ENCODE peak calls at places on chromosomes 12 and 14, in four cellular contexts. T, B, K and L are unnamed samples.

GRCh38 chr12:117377758-117378157 is 16.3 kb upstream of the NOS1 start:
- DNase-seq in B (no peak), K (no peak), T (no peak), L (no peak)

GRCh38 chr14:73753887-73754880 is 40.0 kb upstream of the PNMA1 start:
- DNase-seq in B (no peak), K (no peak), T (no peak), L (no peak)

GRCh38 chr14:79483472-79483871 is 727.8 kb downstream of the DIO2 start:
- DNase-seq in T (no peak), B (peak), K (no peak), L (peak)

GRCh38 chr12:123681605-123682004 is 10.7 kb downstream of the TCTN2 start:
- DNase-seq in B (no peak), T (no peak), K (no peak), L (no peak)

GRCh38 chr12:132634411-132634990 is 15.9 kb downstream of the P2RX2 start:
- DNase-seq in T (no peak), K (no peak), B (no peak), L (no peak)

GRCh38 chr14:24840204-24840893 is 206.4 kb upstream of the GZMB start:
- DNase-seq in B (no peak), K (no peak), T (no peak), L (no peak)

GRCh38 chr12:112916270-112916669 is 9.5 kb downstream of the OAS1 start:
- DNase-seq in K (no peak), T (no peak), B (no peak), L (no peak)

GRCh38 chr12:68264864-68265256 is 11.5 kb upstream of the IL22 start:
- DNase-seq in K (no peak), T (peak), B (no peak), L (no peak)

GRCh38 chr12:115481141-115481540 is 796.4 kb downstream of the MED13L start:
- DNase-seq in K (no peak), B (no peak), T (no peak), L (no peak)

GRCh38 chr14:23643533-23644194 is 7.5 kb downstream of the DHRS2 start:
- DNase-seq in B (no peak), K (no peak), T (no peak), L (no peak)

GRCh38 chr12:74021937-74022336 is 515.7 kb upstream of the ATXN7L3B start:
- DNase-seq in K (no peak), T (no peak), B (peak), L (no peak)

GRCh38 chr12:90199008-90199407 is 490.4 kb upstream of the ATP2B1 start:
- DNase-seq in K (no peak), T (no peak), B (no peak), L (no peak)

GRCh38 chr12:103680591-103681065 is 93.6 kb downstream of the STAB2 start:
- DNase-seq in K (no peak), B (no peak), T (no peak), L (no peak)

GRCh38 chr12:6376079-6376941 is 947 bp upstream of the SCNN1A start:
- DNase-seq in B (no peak), T (no peak), K (peak), L (no peak)

GRCh38 chr12:3097186-3097804 is 20.1 kb downstream of the TSPAN9 start:
- DNase-seq in K (peak), B (no peak), T (no peak), L (no peak)

GRCh38 chr12:81257952-81258551 is 180.2 kb downstream of the ACSS3 start:
- DNase-seq in B (peak), K (no peak), T (no peak), L (peak)

GRCh38 chr12:120663741-120664140 is 23.2 kb upstream of the MLEC start:
- DNase-seq in B (no peak), T (no peak), K (no peak), L (no peak)

GRCh38 chr12:53308276-53308675 is 8.8 kb downstream of the MYG1 start:
- DNase-seq in B (no peak), K (no peak), T (no peak), L (no peak)

GRCh38 chr14:88985654-88986053 is 161.2 kb downstream of the TTC8 start:
- DNase-seq in T (no peak), B (peak), K (no peak), L (no peak)

GRCh38 chr12:117113231-117113630 is 14.0 kb upstream of the TESC start:
- DNase-seq in K (no peak), B (no peak), T (no peak), L (no peak)

GRCh38 chr14:21993070-21993469 is 319.5 kb upstream of the OR4E1 start:
- DNase-seq in T (no peak), K (no peak), B (no peak), L (no peak)

GRCh38 chr12:69470189-69471094 is at the start of gene FRS2:
- DNase-seq in T (peak), K (peak), B (peak), L (peak)

GRCh38 chr14:104692261-104692938 is 3.0 kb downstream of the INF2 start:
- DNase-seq in K (no peak), T (no peak), B (no peak), L (no peak)

GRCh38 chr14:104827173-104828055 is 26.5 kb downstream of the ZBTB42 start:
- DNase-seq in T (no peak), B (no peak), K (peak), L (no peak)

GRCh38 chr12:84653482-84653881 is 259.1 kb downstream of the SLC6A15 start:
- DNase-seq in K (no peak), B (no peak), T (no peak), L (no peak)

GRCh38 chr12:120939954-120940353 is 35.8 kb upstream of the SPPL3 start:
- DNase-seq in T (no peak), K (no peak), B (no peak), L (no peak)

GRCh38 chr14:64464695-64465094 is 604 bp upstream of the AKAP5 start:
- DNase-seq in B (no peak), K (no peak), T (no peak), L (no peak)

GRCh38 chr12:103314786-103315185 is 181.0 kb downstream of the C12orf42 start:
- DNase-seq in B (no peak), T (no peak), K (no peak), L (no peak)

GRCh38 chr14:76938092-76938500 is 90.4 kb downstream of the IRF2BPL start:
- DNase-seq in B (no peak), T (no peak), K (no peak), L (no peak)

GRCh38 chr14:105019861-105020814 is 745 bp downstream of the CDCA4 start:
- DNase-seq in T (no peak), K (peak), B (no peak), L (no peak)

GRCh38 chr12:26226629-26227375 is 31.4 kb downstream of the SSPN start:
- DNase-seq in B (no peak), K (no peak), T (no peak), L (no peak)

GRCh38 chr12:29241821-29242591 is 92.9 kb downstream of the FAR2 start:
- DNase-seq in K (no peak), B (peak), T (peak), L (peak)

GRCh38 chr12:47107926-47108325 is 28.2 kb upstream of the AMIGO2 start:
- DNase-seq in K (no peak), B (no peak), T (no peak), L (no peak)

GRCh38 chr12:39503445-39503844 is 60.5 kb upstream of the KIF21A start:
- DNase-seq in K (no peak), B (no peak), T (no peak), L (no peak)

GRCh38 chr12:88516811-88517210 is 63.5 kb downstream of the KITLG start:
- DNase-seq in T (no peak), K (no peak), B (no peak), L (no peak)

GRCh38 chr12:11826607-11827006 is 177.1 kb downstream of the ETV6 start:
- DNase-seq in K (no peak), T (no peak), B (no peak), L (no peak)
- H3K4me3 ChIP-seq in K (no peak), T (no peak), B (no peak), L (no peak)

GRCh38 chr12:114213055-114213561 is 192.8 kb downstream of the TBX5 start:
- DNase-seq in K (no peak), B (no peak), T (no peak), L (no peak)
- H3K4me3 ChIP-seq in K (no peak), B (no peak), T (no peak), L (no peak)

GRCh38 chr12:19778822-19779221 is 339.5 kb downstream of the AEBP2 start:
- DNase-seq in B (no peak), K (no peak), T (no peak), L (no peak)

GRCh38 chr12:19783547-19784444 is 344.5 kb downstream of the AEBP2 start:
- DNase-seq in T (no peak), K (no peak), B (no peak), L (no peak)

GRCh38 chr12:19780460-19780859 is 341.2 kb downstream of the AEBP2 start:
- DNase-seq in K (no peak), T (no peak), B (no peak), L (no peak)

GRCh38 chr12:19778111-19778688 is 338.9 kb downstream of the AEBP2 start:
- DNase-seq in T (no peak), K (no peak), B (no peak), L (no peak)

GRCh38 chr12:19779393-19780056 is 340.2 kb downstream of the AEBP2 start:
- DNase-seq in T (no peak), K (no peak), B (no peak), L (no peak)
- H3K4me3 ChIP-seq in T (no peak), K (no peak), B (no peak), L (no peak)

GRCh38 chr14:75067212-75067611 is 2.2 kb upstream of the ZC2HC1C start:
- DNase-seq in K (no peak), T (no peak), B (no peak), L (no peak)
- H3K4me3 ChIP-seq in K (no peak), T (no peak), B (no peak), L (no peak)

DNA sequence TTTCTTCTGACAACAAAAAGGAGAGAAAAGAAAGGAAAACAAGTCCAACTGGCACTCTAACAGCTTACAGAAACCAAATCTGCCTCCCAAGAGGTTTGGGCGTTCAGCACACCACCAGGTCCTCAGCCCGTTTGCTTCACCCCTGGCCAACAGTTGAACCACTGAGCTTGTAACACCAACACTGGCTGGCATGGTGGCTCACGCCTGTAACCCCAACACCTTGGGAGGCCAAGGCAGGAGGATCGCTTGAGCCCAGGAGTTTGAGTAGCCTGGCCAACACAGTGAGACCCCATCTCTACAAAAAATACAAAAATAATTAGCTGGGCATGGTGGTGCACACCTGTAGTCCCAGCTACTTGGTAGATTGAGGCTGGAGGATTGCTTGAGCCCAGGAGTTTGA is 19.4 kb downstream of the CCDC88C start:
- DNase-seq in T (no peak), K (no peak), B (no peak), L (no peak)
- H3K4me3 ChIP-seq in T (no peak), K (no peak), B (no peak), L (no peak)

GRCh38 chr12:108629824-108630476 is 3.7 kb downstream of the SELPLG start:
- DNase-seq in B (no peak), T (peak), K (peak), L (no peak)
- H3K4me3 ChIP-seq in B (no peak), T (no peak), K (peak), L (no peak)

DNA sequence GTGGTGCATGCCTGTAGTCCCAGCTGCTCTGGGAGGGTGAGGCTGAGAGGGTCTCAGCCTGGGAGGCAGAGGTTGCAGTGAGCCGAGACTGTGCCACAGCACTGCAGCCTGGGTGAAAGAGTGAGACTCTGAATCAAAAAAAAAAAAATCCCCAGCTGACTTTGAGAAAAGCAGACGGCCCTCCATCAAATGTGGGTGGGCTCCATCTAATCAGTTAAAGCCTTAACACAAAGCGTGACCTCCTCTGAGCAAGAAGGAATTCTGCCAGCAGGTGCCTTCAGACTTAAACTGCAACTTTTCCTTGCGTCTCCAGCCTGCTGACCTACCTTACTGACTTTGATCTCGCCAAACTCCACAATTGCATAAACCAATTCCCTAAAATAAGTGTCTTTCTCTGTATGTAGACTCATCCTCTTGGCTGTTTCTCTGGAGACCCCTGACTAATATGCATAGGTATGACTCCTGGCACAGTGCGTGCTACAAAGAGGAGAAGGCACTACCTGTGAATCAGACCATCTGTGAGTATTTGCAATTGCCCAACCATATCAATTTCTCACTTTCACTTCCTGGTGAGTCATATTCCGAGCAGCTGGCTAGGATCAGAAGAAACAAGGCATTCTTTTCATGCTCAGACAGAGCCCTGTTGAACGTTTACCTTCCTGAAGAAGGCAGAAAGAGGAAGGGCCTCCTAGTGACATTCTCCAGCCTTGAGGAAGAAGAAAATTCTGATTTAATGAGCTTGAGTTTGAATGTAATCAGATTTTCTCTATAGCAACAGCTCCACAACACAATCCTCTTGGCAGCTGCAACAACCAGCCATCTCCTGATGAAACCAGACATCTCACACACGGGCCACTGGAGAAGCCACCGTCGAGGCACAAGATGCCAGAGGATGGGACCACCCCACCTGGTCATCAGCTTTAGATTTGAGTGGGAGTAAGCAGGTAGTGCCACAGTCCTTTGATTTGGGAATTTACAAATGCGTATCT is 54.3 kb downstream of the CLMN start:
- DNase-seq in B (peak), T (peak), K (no peak), L (peak)
- H3K4me3 ChIP-seq in B (no peak), T (no peak), K (no peak), L (no peak)

DNA sequence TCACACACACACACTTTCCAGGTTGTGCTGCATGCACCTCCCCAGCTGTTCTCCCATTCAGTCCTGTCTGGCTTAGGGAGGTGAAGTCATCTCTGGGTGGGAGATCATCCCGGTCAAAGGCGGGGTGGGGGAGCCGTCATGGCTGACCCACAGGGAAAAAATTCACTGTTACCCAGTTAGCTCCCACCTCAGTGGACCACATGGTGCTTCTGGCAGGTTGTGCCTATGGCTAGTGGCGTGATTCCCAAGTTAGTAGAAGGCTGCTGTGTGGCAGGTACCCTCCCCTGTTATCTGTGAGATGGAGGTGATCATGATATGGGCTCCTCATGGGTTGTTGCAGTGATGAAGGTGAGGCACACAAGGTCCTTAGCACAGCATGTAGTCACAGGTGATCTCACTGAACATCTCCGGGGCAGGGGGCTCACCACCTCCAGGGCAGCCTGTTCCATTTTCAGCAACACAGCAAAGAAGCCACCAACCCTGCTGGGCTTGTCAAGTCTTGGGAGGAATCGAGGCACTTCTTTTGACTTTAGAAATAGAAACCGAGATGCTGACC is 154.9 kb upstream of the CCND2 start:
- DNase-seq in B (no peak), K (no peak), T (no peak), L (no peak)
- H3K4me3 ChIP-seq in B (no peak), K (no peak), T (no peak), L (no peak)

GRCh38 chr12:1003600-1004271 is 12.7 kb downstream of the ERC1 start:
- DNase-seq in B (no peak), K (no peak), T (no peak), L (no peak)

GRCh38 chr12:997505-997904 is 6.5 kb downstream of the ERC1 start:
- DNase-seq in K (no peak), T (no peak), B (no peak), L (no peak)

GRCh38 chr12:996881-997280 is 5.9 kb downstream of the ERC1 start:
- DNase-seq in K (no peak), B (no peak), T (no peak), L (no peak)

GRCh38 chr12:1001507-1001906 is 10.5 kb downstream of the ERC1 start:
- DNase-seq in B (no peak), K (no peak), T (no peak), L (no peak)

DNA sequence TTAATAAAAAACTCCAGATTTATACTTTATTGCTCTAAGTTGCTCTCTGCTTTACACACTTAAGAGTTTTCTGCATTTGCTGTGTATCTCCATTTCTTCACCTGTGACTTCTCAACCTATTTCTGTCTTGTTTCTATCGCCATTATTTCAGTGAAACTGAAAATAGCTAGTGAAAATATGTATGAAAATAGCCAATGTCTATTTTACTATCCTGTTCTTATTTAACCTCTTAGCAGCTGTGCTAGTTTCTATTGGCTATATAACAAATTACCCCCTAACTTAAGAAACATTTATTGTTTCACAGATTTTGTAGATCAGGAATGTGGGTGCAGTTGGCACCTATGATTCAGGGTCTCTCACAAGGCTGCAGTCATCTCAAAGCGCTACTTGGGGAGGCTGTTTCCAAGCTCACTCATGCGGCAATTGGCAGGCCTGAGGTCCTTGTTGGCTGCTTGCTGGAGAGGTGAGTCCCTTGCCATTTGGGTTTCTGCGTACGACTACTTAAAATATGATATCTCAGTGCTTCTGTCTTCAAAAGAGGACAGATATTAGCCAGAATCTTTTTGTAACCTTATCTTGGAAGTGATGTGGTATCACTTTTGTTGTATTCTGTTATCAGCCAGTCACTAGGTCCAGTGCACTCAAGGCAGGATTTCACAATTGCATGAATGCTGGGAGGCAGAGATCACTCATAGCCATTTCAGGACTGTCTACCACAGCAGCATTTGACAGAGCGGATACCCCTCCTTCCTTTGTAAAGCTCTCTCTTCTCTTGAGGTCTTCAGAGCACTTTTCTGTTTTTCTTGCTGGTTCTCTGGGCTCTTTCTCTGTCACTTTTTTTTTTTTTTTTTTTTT is 7.2 kb downstream of the ERC1 start:
- DNase-seq in T (no peak), B (no peak), K (no peak), L (no peak)
- H3K4me3 ChIP-seq in T (no peak), B (no peak), K (no peak), L (no peak)

GRCh38 chr14:57091030-57091608 is 177.6 kb downstream of the EXOC5 start:
- DNase-seq in B (no peak), K (no peak), T (no peak), L (no peak)
- H3K4me3 ChIP-seq in B (no peak), K (no peak), T (no peak), L (no peak)